ENCODE peak calls at places on chromosome 10, in ten cellular contexts. V, C, L, X, E, D, P, O, R and G are unnamed samples.

GRCh38 chr10:130545122-130545521 is 408.9 kb downstream of the GLRX3 start:
- DNase-seq in C (no peak), O (no peak), R (no peak), V (no peak), P (no peak), E (no peak), X (no peak), D (no peak), L (no peak), G (no peak)

GRCh38 chr10:30075487-30075886 is 16.1 kb upstream of the JCAD start:
- DNase-seq in E (no peak), O (no peak), L (no peak), R (no peak), P (no peak), C (no peak), D (no peak), X (no peak), V (no peak), G (no peak)

GRCh38 chr10:46538155-46538554 is 18.3 kb downstream of the GPRIN2 start:
- DNase-seq in V (no peak), C (no peak), O (no peak), E (no peak), X (no peak), D (no peak), L (no peak), R (no peak), P (no peak), G (no peak)

GRCh38 chr10:11448190-11448544 is 163.3 kb downstream of the USP6NL start:
- DNase-seq in V (no peak), L (no peak), D (no peak), O (no peak), E (no peak), C (no peak), X (no peak), R (no peak), P (no peak), G (no peak)

GRCh38 chr10:123858907-123859650 is 32.5 kb downstream of the CPXM2 start:
- DNase-seq in P (no peak), D (no peak), X (no peak), L (no peak), C (no peak), V (no peak), O (no peak), R (no peak), E (no peak), G (no peak)

GRCh38 chr10:131702521-131703356 is 198.1 kb upstream of the PPP2R2D start:
- DNase-seq in X (no peak), D (no peak), E (no peak), C (no peak), O (no peak), L (no peak), R (no peak), V (no peak), P (no peak), G (no peak)

GRCh38 chr10:12184165-12184564 is 11.5 kb downstream of the NUDT5 start:
- DNase-seq in D (no peak), O (no peak), R (no peak), V (no peak), P (no peak), X (no peak), E (no peak), L (no peak), C (no peak), G (no peak)

GRCh38 chr10:84214612-84215235 is 10.6 kb downstream of the LRIT2 start:
- DNase-seq in O (no peak), R (no peak), E (peak; percentile 10), L (no peak), P (peak; percentile 52), X (peak; percentile 24), C (no peak), D (no peak), V (no peak), G (peak; percentile 73)

GRCh38 chr10:30786131-30786530 is 156.6 kb upstream of the LYZL2 start:
- DNase-seq in X (peak; percentile 35), P (no peak), D (peak; percentile 24), E (no peak), V (no peak), L (no peak), C (no peak), O (no peak), R (no peak), G (no peak)

GRCh38 chr10:110181451-110181850 is 26.0 kb upstream of the MXI1 start:
- DNase-seq in E (no peak), R (no peak), P (no peak), O (no peak), D (no peak), X (no peak), L (no peak), C (no peak), V (no peak), G (no peak)

GRCh38 chr10:23081891-23082290 is 13.5 kb upstream of the MSRB2 start:
- DNase-seq in D (peak; percentile 34), X (no peak), V (no peak), R (no peak), O (no peak), L (no peak), P (no peak), E (peak; percentile 41), C (no peak), G (peak; percentile 34)

DNA sequence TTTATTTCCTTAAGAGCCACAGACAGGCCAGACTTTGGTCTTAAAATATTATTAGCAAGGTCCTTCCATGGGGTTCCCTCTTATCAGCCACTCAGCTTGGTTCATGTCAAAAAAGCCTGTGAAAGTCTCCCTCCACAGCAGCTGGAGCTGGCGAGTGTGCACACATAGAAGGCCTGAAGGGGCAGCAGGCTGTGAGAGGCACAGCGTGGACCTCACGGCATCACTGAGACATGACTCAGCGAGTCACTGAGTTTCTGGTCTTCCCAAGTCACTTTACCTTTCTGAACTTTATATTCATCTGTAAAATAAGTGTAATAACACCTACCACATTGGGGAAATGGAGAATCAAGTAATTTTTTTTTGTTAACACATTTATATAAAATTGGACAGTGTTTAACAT is 8.7 kb downstream of the TAF3 start:
- DNase-seq in V (peak; percentile 21), C (peak; percentile 9), O (no peak), R (no peak), P (peak; percentile 45), E (no peak), D (peak; percentile 57), X (peak; percentile 30), L (peak; percentile 73), G (no peak)
- TF ChIP-seq CTCF in V (peak; percentile 34), C (no peak), O (no peak), R (no peak), P (no peak), E (no peak), D (peak; percentile 53), X (no peak), L (peak; percentile 68), G (no peak)

GRCh38 chr10:72254891-72255568 is 18.7 kb upstream of the DDIT4 start:
- DNase-seq in L (peak; percentile 73), D (peak; percentile 92), R (peak; percentile 92), P (peak; percentile 96), C (no peak), O (peak; percentile 94), V (no peak), E (no peak), X (peak; percentile 60), G (peak; percentile 70)
- TF ChIP-seq CTCF in L (peak; percentile 19), D (no peak), R (no peak), P (no peak), C (no peak), O (no peak), V (no peak), E (no peak), X (no peak), G (no peak)

DNA sequence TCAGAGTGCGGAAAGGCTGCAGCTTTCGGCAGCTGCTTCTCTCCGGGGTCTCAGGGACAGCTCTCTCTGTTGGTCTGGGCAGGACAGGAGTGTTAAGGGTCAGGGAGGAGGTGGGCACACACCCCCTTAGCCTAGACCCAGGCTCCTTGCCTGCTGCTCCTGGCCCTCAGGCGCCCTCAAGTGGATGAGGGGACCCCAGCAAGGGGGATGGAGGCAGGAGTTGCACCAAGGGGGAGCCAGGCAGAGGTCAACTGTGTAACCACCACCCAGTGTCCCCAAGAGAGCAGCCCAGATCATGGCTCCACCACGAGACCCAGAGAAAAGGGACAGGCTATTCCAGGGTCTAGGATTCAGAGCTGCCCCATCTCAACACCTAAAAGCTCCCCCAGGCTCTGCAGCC is 26.9 kb downstream of the SPOCK2 start:
- DNase-seq in L (no peak), R (no peak), C (no peak), P (no peak), V (no peak), D (no peak), O (no peak), X (no peak), E (no peak), G (no peak)
- TF ChIP-seq CTCF in L (peak; percentile 49), R (no peak), C (peak; percentile 40), P (no peak), V (peak; percentile 11), D (peak; percentile 21), O (no peak), X (peak; percentile 10), E (peak; percentile 60), G (peak; percentile 21)

GRCh38 chr10:127813290-127813689 is 76.3 kb downstream of the FOXI2 start:
- DNase-seq in D (no peak), X (peak; percentile 6), R (no peak), L (no peak), E (peak; percentile 16), P (no peak), O (no peak), V (no peak), C (no peak), G (no peak)
- TF ChIP-seq CTCF in D (no peak), X (no peak), R (no peak), L (no peak), E (peak; percentile 35), P (no peak), O (no peak), V (peak; percentile 30), C (no peak), G (peak; percentile 9)

GRCh38 chr10:18795549-18795948 is 136.3 kb downstream of the ARL5B start:
- DNase-seq in V (no peak), C (no peak), E (no peak), X (no peak), L (no peak), O (no peak), D (no peak), R (no peak), P (no peak), G (no peak)

GRCh38 chr10:18797286-18797685 is 138.1 kb downstream of the ARL5B start:
- DNase-seq in D (no peak), R (no peak), O (no peak), P (no peak), C (no peak), V (no peak), L (no peak), X (peak; percentile 58), E (no peak), G (no peak)

DNA sequence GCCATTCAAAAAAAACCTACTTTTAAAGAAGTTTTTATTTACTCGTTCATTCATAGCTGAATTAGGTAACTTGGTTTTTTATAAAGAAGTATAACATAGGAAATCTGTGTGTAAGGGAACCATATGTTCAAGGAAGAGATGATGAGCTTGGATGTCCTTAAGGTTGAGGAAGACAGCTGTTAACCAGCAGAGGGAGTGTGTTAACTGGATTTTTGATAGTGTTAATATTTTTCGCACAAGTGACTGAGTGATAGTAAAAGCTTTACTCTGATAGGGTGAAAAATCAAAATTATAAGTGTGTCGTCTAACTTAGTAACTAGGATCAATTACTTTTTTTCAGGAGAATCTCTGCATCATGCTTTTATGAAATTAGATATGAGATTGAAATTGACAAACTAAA is 134.7 kb downstream of the ARL5B start:
- DNase-seq in E (peak; percentile 6), V (no peak), P (no peak), C (no peak), O (no peak), R (no peak), L (peak; percentile 1), D (peak; percentile 9), X (peak; percentile 30), G (no peak)
- TF ChIP-seq CTCF in E (no peak), V (peak; percentile 49), P (peak; percentile 35), C (no peak), O (no peak), R (peak; percentile 22), L (peak; percentile 21), D (peak; percentile 55), X (peak; percentile 13), G (no peak)